ENCODE peak calls at places on chromosomes 5 and 9, in five cellular contexts. Z, U, F, D and G are unnamed samples.

GRCh38 chr5:109121225-109121624 is 288.5 kb downstream of the PJA2 start:
- DNase-seq in D (no peak), U (no peak), F (no peak), Z (no peak), G (no peak)

GRCh38 chr9:34559616-34560546 is 29.6 kb downstream of the CNTFR start:
- DNase-seq in Z (no peak), U (no peak), D (no peak), F (peak), G (peak)

GRCh38 chr5:110377411-110378392 is 348.8 kb downstream of the TMEM232 start:
- DNase-seq in D (no peak), U (no peak), F (no peak), Z (no peak), G (no peak)

GRCh38 chr5:24232929-24233328 is 411.8 kb downstream of the CDH10 start:
- DNase-seq in Z (no peak), F (no peak), D (no peak), U (no peak), G (no peak)

GRCh38 chr5:134411228-134411545 is 494 bp downstream of the CDKN2AIPNL start:
- DNase-seq in F (no peak), U (no peak), Z (no peak), D (no peak), G (no peak)

GRCh38 chr9:121636411-121636865 is 15.0 kb upstream of the DAB2IP start:
- DNase-seq in Z (no peak), F (peak), U (no peak), D (no peak), G (no peak)

GRCh38 chr9:132671620-132672412 is 1.6 kb downstream of the GTF3C4 start:
- DNase-seq in Z (no peak), F (peak), D (no peak), U (no peak), G (no peak)

GRCh38 chr9:9318959-9319505 is 1293.8 kb downstream of the PTPRD start:
- DNase-seq in U (no peak), F (no peak), Z (no peak), D (no peak), G (no peak)

GRCh38 chr5:81854485-81854884 is 103.6 kb upstream of the SSBP2 start:
- DNase-seq in Z (no peak), U (no peak), D (peak), F (no peak), G (no peak)

GRCh38 chr9:99253772-99254431 is 31.8 kb downstream of the SEC61B start:
- DNase-seq in U (peak), D (peak), F (no peak), Z (peak), G (no peak)

GRCh38 chr5:179243333-179243732 is 101.9 kb downstream of the ADAMTS2 start:
- DNase-seq in U (no peak), Z (no peak), F (no peak), D (no peak), G (no peak)

GRCh38 chr5:177508217-177508611 is 1.4 kb downstream of the DOK3 start:
- DNase-seq in D (no peak), Z (no peak), U (no peak), F (no peak), G (no peak)

GRCh38 chr9:91921371-91921770 is 28.7 kb downstream of the ROR2 start:
- DNase-seq in D (no peak), F (no peak), Z (no peak), U (no peak), G (no peak)

GRCh38 chr9:98171176-98171925 is 21.1 kb downstream of the CORO2A start:
- DNase-seq in F (no peak), Z (no peak), U (no peak), D (no peak), G (no peak)

GRCh38 chr9:114830546-114830945 is 24.7 kb upstream of the TNFSF15 start:
- DNase-seq in Z (no peak), F (no peak), U (no peak), D (no peak), G (no peak)

GRCh38 chr9:68927165-68927564 is 86.7 kb downstream of the PRKACG start:
- DNase-seq in U (no peak), F (no peak), Z (no peak), D (no peak), G (no peak)

GRCh38 chr9:133991964-133992779 is at the start of gene VAV2:
- DNase-seq in U (no peak), F (peak), Z (peak), D (peak), G (no peak)

GRCh38 chr5:94564812-94565211 is 53.6 kb downstream of the KIAA0825 start:
- DNase-seq in U (no peak), F (no peak), D (no peak), Z (no peak), G (no peak)

GRCh38 chr5:123155511-123155923 is 66.5 kb downstream of the PRDM6 start:
- DNase-seq in U (no peak), D (no peak), F (no peak), Z (no peak), G (no peak)

GRCh38 chr5:64784451-64785025 is 15.8 kb downstream of the CWC27 start:
- DNase-seq in Z (peak), U (peak), D (peak), F (peak), G (peak)

GRCh38 chr9:133368249-133368881 is 7.5 kb downstream of the SURF4 start:
- DNase-seq in U (no peak), D (no peak), Z (no peak), F (no peak), G (no peak)

GRCh38 chr9:115930472-115930871 is 223.1 kb upstream of the PAPPA start:
- DNase-seq in D (no peak), U (no peak), F (no peak), Z (no peak), G (no peak)

GRCh38 chr5:73417307-73418035 is 31.1 kb downstream of the FOXD1 start:
- DNase-seq in Z (no peak), U (no peak), D (no peak), F (no peak), G (no peak)

GRCh38 chr9:123685489-123686083 is 244.3 kb downstream of the DENND1A start:
- DNase-seq in F (no peak), U (no peak), D (no peak), Z (no peak), G (no peak)

GRCh38 chr5:136082390-136083193 is 50.1 kb upstream of the SMAD5 start:
- DNase-seq in F (peak), Z (peak), U (peak), D (peak), G (peak)

GRCh38 chr9:12740845-12741244 is 34.0 kb upstream of the LURAP1L start:
- DNase-seq in D (no peak), F (peak), Z (no peak), U (no peak), G (no peak)

GRCh38 chr5:73911761-73912393 is 285.9 kb downstream of the ARHGEF28 start:
- DNase-seq in Z (no peak), F (no peak), D (peak), U (no peak), G (no peak)

GRCh38 chr9:27192291-27192960 is 83.4 kb downstream of the TEK start:
- DNase-seq in F (no peak), D (no peak), U (no peak), Z (no peak), G (no peak)

GRCh38 chr5:91049800-91050199 is 333.3 kb downstream of the ARRDC3 start:
- DNase-seq in U (no peak), F (peak), D (no peak), Z (no peak), G (no peak)